ENCODE peak calls at places on chromosomes 13 and 19, in four cellular contexts. W, F, P and Z are unnamed samples.

GRCh38 chr13:44819762-44820161 is 169.5 kb downstream of the NUFIP1 start:
- DNase-seq in W (no peak), F (no peak), P (no peak), Z (no peak)

GRCh38 chr19:1509589-1510441 is 3.0 kb downstream of the ADAMTSL5 start:
- DNase-seq in W (no peak), F (no peak), P (no peak), Z (no peak)

GRCh38 chr19:21483589-21484170 is 21.7 kb upstream of the ZNF429 start:
- DNase-seq in W (peak; percentile 37), F (peak; percentile 3), P (no peak), Z (no peak)

GRCh38 chr13:23458972-23459371 is 25.5 kb upstream of the SACS start:
- DNase-seq in W (no peak), F (no peak), P (no peak), Z (no peak)

GRCh38 chr19:2259331-2259730 is 3.1 kb upstream of the JSRP1 start:
- DNase-seq in W (no peak), F (no peak), P (no peak), Z (no peak)

GRCh38 chr13:113875829-113876228 is 12.0 kb upstream of the GAS6 start:
- DNase-seq in W (no peak), F (no peak), P (no peak), Z (no peak)

GRCh38 chr13:106570354-106570822 is 2.5 kb upstream of the ARGLU1 start:
- DNase-seq in W (peak; percentile 22), F (no peak), P (no peak), Z (no peak)

GRCh38 chr19:45922281-45922680 is 7.7 kb upstream of the NANOS2 start:
- DNase-seq in W (peak; percentile 30), F (no peak), P (no peak), Z (no peak)

GRCh38 chr13:75938811-75939525 is 302.8 kb downstream of the LMO7 start:
- DNase-seq in W (no peak), F (no peak), P (no peak), Z (no peak)